ENCODE peak calls at places on chromosomes 4 and X, in four cellular contexts. B, U, T and J are unnamed samples.

GRCh38 chr4:168318266-168318895 is at the start of gene DDX60:
- DNase-seq in B (peak), U (peak), T (peak), J (peak)

GRCh38 chr4:176319704-176320339 is at the start of gene SPCS3:
- DNase-seq in B (peak), U (peak), T (peak), J (peak)

GRCh38 chr4:42464550-42465124 is 67.3 kb downstream of the SHISA3 start:
- DNase-seq in B (no peak), U (no peak), T (no peak), J (no peak)

GRCh38 chr4:153010137-153010536 is 74.0 kb downstream of the FHDC1 start:
- DNase-seq in B (no peak), U (no peak), T (no peak), J (no peak)

GRCh38 chrX:155263854-155264628 is at the start of gene RAB39B:
- DNase-seq in B (peak), U (peak), T (peak), J (no peak)

GRCh38 chrX:107600366-107600765 is 27.9 kb upstream of the PRPS1 start:
- DNase-seq in B (no peak), U (no peak), T (no peak), J (no peak)

GRCh38 chr4:153728151-153728550 is 31.7 kb downstream of the RNF175 start:
- DNase-seq in B (no peak), U (no peak), T (no peak), J (no peak)

GRCh38 chr4:154329939-154330338 is 161.7 kb downstream of the DCHS2 start:
- DNase-seq in B (peak), U (no peak), T (no peak), J (no peak)

GRCh38 chrX:19121898-19122640 is at the start of gene ADGRG2:
- DNase-seq in B (peak), U (peak), T (peak), J (peak)

GRCh38 chr4:22634541-22635181 is 58.1 kb upstream of the GBA3 start:
- DNase-seq in B (no peak), U (no peak), T (no peak), J (no peak)

GRCh38 chr4:3660086-3660927 is 105.9 kb upstream of the ADRA2C start:
- DNase-seq in B (no peak), U (no peak), T (peak), J (no peak)